ENCODE peak calls at places on chromosome 20, in seven cellular contexts. F is CD8-positive, alpha-beta T cell; X is fibroblast of lung; W is A549; H is AG10803; T is choroid plexus epithelial cell; P is astrocyte of the spinal cord. D is an unnamed sample.

GRCh38 chr20:21508230-21509078 is 5.4 kb downstream of the NKX2-2 start:
- DNase-seq in F (no peak), X (no peak), W (no peak), H (no peak), T (no peak), P (no peak), D (no peak)

GRCh38 chr20:8809107-8809953 is 259.6 kb upstream of the PLCB4 start:
- DNase-seq in F (no peak), X (no peak), W (no peak), H (no peak), T (no peak), P (no peak), D (no peak)

GRCh38 chr20:15760217-15760567 is 813.1 kb downstream of the KIF16B start:
- DNase-seq in F (no peak), X (no peak), W (no peak), H (no peak), T (no peak), P (no peak), D (no peak)

GRCh38 chr20:25248501-25249172 is 752 bp downstream of the PYGB start:
- DNase-seq in F (no peak), X (peak; percentile 31), W (peak; percentile 50), H (peak; percentile 58), T (peak; percentile 47), P (peak; percentile 32), D (peak; percentile 28)

GRCh38 chr20:8431538-8432434 is 299.7 kb downstream of the PLCB1 start:
- DNase-seq in F (no peak), X (no peak), W (no peak), H (no peak), T (peak; percentile 27), P (no peak), D (no peak)

GRCh38 chr20:35702051-35702823 is 3.0 kb downstream of the ROMO1 start:
- DNase-seq in F (no peak), X (peak; percentile 56), W (no peak), H (peak; percentile 89), T (no peak), P (peak; percentile 49), D (no peak)

GRCh38 chr20:53284141-53285055 is 309.2 kb downstream of the ZNF217 start:
- DNase-seq in F (no peak), X (no peak), W (no peak), H (no peak), T (no peak), P (no peak), D (no peak)

GRCh38 chr20:25580711-25581110 is 4.6 kb downstream of the NINL start:
- DNase-seq in F (no peak), X (no peak), W (no peak), H (peak; percentile 43), T (peak; percentile 62), P (no peak), D (no peak)

GRCh38 chr20:64237316-64237715 is 18.2 kb upstream of the PCMTD2 start:
- DNase-seq in F (no peak), X (no peak), W (no peak), H (no peak), T (no peak), P (no peak), D (no peak)

GRCh38 chr20:44888226-44889103 is 3.0 kb downstream of the YWHAB start:
- DNase-seq in F (no peak), X (no peak), W (peak; percentile 33), H (peak; percentile 35), T (peak; percentile 51), P (no peak), D (no peak)
- TF ChIP-seq CTCF in F (peak; percentile 43), X (no peak), W (no peak), H (peak; percentile 54), T (peak; percentile 45), P (peak; percentile 24), D (peak; percentile 43)

GRCh38 chr20:36885355-36885754 is 9.4 kb downstream of the TLDC2 start:
- DNase-seq in F (no peak), X (peak; percentile 29), W (peak; percentile 50), H (no peak), T (no peak), P (no peak), D (no peak)
- TF ChIP-seq CTCF in F (no peak), X (no peak), W (peak; percentile 28), H (no peak), T (peak; percentile 3), P (no peak), D (peak; percentile 13)

DNA sequence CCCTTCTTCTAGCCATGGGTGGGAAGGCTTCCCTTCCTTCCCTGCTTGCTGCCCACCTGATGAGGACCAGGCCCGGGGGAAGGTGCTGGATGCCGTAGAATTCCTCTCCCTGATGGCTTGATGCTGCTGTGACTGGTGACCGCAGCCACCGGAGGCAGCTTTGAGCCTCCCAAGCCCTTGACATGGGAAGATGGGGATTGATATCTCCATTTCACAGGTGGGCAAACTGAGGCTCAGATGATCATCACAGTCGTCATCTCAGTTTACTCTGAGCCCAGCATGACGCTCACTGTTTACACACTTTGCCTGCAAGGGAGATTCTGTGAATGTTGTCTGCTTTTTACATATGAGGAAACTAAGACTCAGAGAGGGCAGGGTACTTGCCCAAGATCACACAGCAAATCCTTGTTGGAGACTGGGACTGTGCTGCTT is 43.9 kb downstream of the SRC start:
- DNase-seq in F (no peak), X (no peak), W (no peak), H (no peak), T (no peak), P (no peak), D (no peak)
- TF ChIP-seq CTCF in F (no peak), X (no peak), W (peak; percentile 33), H (no peak), T (no peak), P (no peak), D (no peak)

GRCh38 chr20:62400541-62400940 is 6.5 kb downstream of the CABLES2 start:
- DNase-seq in F (no peak), X (no peak), W (no peak), H (no peak), T (no peak), P (no peak), D (no peak)

GRCh38 chr20:62400021-62400420 is 7.1 kb downstream of the CABLES2 start:
- DNase-seq in F (no peak), X (no peak), W (no peak), H (no peak), T (no peak), P (no peak), D (no peak)

GRCh38 chr20:62403331-62403730 is 3.8 kb downstream of the CABLES2 start:
- DNase-seq in F (no peak), X (no peak), W (no peak), H (no peak), T (no peak), P (no peak), D (no peak)

GRCh38 chr20:62402456-62402855 is 4.6 kb downstream of the CABLES2 start:
- DNase-seq in F (no peak), X (no peak), W (no peak), H (no peak), T (no peak), P (no peak), D (no peak)

DNA sequence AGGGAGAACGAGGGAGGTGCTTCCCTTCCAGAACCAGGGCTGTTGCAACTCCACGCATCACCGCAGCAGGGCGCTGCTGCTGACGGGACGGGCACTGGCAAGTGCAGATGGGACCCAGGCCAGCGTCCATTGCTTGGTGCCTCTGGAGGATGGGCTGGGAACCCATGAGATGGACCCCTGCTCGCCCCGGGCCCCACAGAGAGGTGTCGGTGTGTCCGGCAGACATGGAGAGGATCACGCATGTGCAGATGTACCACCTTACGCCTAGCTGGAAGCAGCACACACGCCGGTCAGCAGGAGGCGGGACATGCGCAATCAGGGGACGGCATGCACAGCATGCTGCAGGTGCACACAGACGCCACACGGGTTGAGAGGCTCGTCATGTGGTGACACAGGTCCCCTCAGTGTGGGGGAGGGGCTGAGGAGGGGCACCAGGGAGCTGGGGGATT is 5.7 kb downstream of the CABLES2 start:
- DNase-seq in F (no peak), X (no peak), W (peak; percentile 35), H (no peak), T (no peak), P (no peak), D (no peak)
- TF ChIP-seq CTCF in F (no peak), X (no peak), W (peak; percentile 18), H (no peak), T (peak; percentile 34), P (peak; percentile 9), D (peak; percentile 39)

DNA sequence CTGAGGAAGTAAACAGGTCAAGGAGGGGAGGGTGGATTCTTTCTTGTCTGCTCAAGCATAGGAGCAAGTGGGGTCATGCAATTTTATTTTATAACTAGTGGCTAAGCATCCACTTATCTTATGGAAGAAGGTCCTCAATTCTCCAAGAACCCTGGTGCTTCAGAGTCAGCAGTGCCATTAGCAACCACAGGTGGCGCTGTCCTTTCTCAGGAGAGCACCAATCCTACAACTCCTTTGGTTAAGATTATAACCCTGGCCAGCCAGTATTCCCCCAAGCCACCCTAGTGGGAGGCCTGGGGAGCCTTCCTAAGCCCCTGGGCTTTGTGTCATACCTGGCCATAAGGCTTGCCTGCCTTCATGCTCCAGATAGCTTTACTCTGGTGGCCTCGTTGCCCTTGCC is 60.7 kb downstream of the PCSK2 start:
- DNase-seq in F (no peak), X (no peak), W (no peak), H (no peak), T (no peak), P (no peak), D (no peak)
- TF ChIP-seq CTCF in F (no peak), X (no peak), W (no peak), H (peak; percentile 27), T (no peak), P (no peak), D (peak; percentile 41)

DNA sequence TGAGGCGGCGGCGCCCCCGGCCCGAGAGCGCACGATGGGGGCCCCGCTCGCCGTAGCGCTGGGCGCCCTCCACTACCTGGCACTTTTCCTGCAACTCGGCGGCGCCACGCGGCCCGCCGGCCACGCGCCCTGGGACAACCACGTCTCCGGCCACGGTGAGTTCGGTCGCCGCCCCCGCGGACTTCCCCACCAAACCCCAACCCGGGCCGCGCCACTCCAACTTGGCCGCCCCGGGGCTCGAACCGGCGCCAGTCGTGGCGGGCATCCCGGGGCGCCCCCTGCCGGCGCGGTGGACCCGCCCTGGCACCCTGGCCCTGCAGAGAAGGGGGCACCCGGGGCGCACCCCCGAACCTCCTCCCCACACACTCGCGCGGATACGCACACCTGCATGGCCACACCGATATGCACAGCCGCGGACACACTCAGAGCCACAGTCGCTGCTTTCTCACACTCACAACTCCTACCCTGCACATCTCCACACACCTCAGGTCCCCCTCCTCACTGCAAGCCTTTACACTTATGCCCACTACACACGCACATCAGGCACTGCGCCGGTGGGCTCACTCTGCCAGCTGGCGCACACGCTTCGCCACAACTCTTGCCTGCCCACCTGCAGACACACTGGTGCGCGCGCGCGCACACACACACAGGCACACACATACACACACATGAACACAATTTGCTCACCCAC is 535 bp downstream of the VSTM2L start:
- DNase-seq in F (no peak), X (no peak), W (peak; percentile 41), H (no peak), T (no peak), P (no peak), D (no peak)
- TF ChIP-seq CTCF in F (no peak), X (peak; percentile 18), W (peak; percentile 71), H (peak; percentile 6), T (peak; percentile 23), P (peak; percentile 37), D (peak; percentile 46)